ENCODE peak calls at places on chromosomes 16 and 17, in five cellular contexts. S is uterus, N is tibial nerve, Y is stomach, J is substantia nigra. B is an unnamed sample.

GRCh38 chr17:82716383-82717181 is at the start of gene FN3KRP:
- DNase-seq in S (peak; percentile 96), N (peak; percentile 90), Y (peak; percentile 97), J (peak; percentile 96), B (peak; percentile 92)

GRCh38 chr17:74525781-74526288 is 5.4 kb downstream of the CD300LB start:
- DNase-seq in S (no peak), N (no peak), Y (peak; percentile 15), J (no peak), B (peak; percentile 31)

GRCh38 chr16:68290455-68290854 is 20.3 kb downstream of the SLC7A6OS start:
- DNase-seq in S (no peak), N (no peak), Y (no peak), J (no peak), B (no peak)

GRCh38 chr16:14640538-14640937 is 7.8 kb downstream of the BFAR start:
- DNase-seq in S (no peak), N (no peak), Y (no peak), J (no peak), B (no peak)

GRCh38 chr17:6510321-6511023 is 45.9 kb downstream of the PITPNM3 start:
- DNase-seq in S (no peak), N (no peak), Y (no peak), J (no peak), B (peak; percentile 58)

GRCh38 chr17:75270218-75270965 is 639 bp downstream of the MIF4GD start:
- DNase-seq in S (peak; percentile 65), N (no peak), Y (peak; percentile 66), J (peak; percentile 38), B (peak; percentile 86)

GRCh38 chr17:64032081-64032480 is 11.6 kb upstream of the ICAM2 start:
- DNase-seq in S (no peak), N (no peak), Y (no peak), J (no peak), B (no peak)

GRCh38 chr16:57590654-57591085 is 37.8 kb upstream of the ADGRG1 start:
- DNase-seq in S (peak; percentile 38), N (no peak), Y (no peak), J (no peak), B (peak; percentile 44)

GRCh38 chr16:11094075-11094593 is 149.8 kb downstream of the CLEC16A start:
- DNase-seq in S (no peak), N (no peak), Y (no peak), J (no peak), B (no peak)

GRCh38 chr17:37543527-37544122 is 53.9 kb downstream of the DUSP14 start:
- DNase-seq in S (no peak), N (no peak), Y (no peak), J (no peak), B (no peak)

GRCh38 chr17:17666111-17666714 is 15.0 kb upstream of the RAI1 start:
- DNase-seq in S (no peak), N (no peak), Y (peak; percentile 28), J (no peak), B (no peak)

GRCh38 chr16:78925071-78925714 is 675.3 kb downstream of the MAF start:
- DNase-seq in S (no peak), N (no peak), Y (peak; percentile 51), J (no peak), B (peak; percentile 2)

GRCh38 chr17:10738516-10739258 is 8.9 kb upstream of the TMEM220 start:
- DNase-seq in S (peak; percentile 6), N (no peak), Y (peak; percentile 25), J (no peak), B (no peak)

GRCh38 chr17:83083368-83084201 is 4.2 kb downstream of the METRNL start:
- DNase-seq in S (peak; percentile 74), N (no peak), Y (no peak), J (no peak), B (peak; percentile 96)

GRCh38 chr16:2983706-2984136 is 3.5 kb upstream of the PKMYT1 start:
- DNase-seq in S (peak; percentile 63), N (peak; percentile 79), Y (peak; percentile 85), J (peak; percentile 51), B (peak; percentile 88)

GRCh38 chr17:57485916-57486315 is 229.6 kb downstream of the MSI2 start:
- DNase-seq in S (no peak), N (no peak), Y (no peak), J (no peak), B (no peak)

GRCh38 chr16:13992322-13992721 is 72.4 kb downstream of the ERCC4 start:
- DNase-seq in S (no peak), N (no peak), Y (no peak), J (no peak), B (no peak)

GRCh38 chr16:28264656-28265055 is 27.7 kb upstream of the SBK1 start:
- DNase-seq in S (no peak), N (no peak), Y (peak; percentile 52), J (no peak), B (no peak)

GRCh38 chr16:57266531-57267268 is 17.8 kb downstream of the PLLP start:
- DNase-seq in S (no peak), N (no peak), Y (peak; percentile 61), J (no peak), B (no peak)

GRCh38 chr17:77327181-77327565 is 186.4 kb downstream of the SEC14L1 start:
- DNase-seq in S (no peak), N (peak; percentile 12), Y (peak; percentile 17), J (no peak), B (no peak)

GRCh38 chr17:58630883-58631522 is 60.8 kb downstream of the TEX14 start:
- DNase-seq in S (peak; percentile 53), N (no peak), Y (peak; percentile 49), J (no peak), B (peak; percentile 71)

GRCh38 chr16:77738706-77739105 is 16.4 kb downstream of the NUDT7 start:
- DNase-seq in S (no peak), N (no peak), Y (no peak), J (no peak), B (no peak)

GRCh38 chr16:85231959-85232358 is 119.7 kb upstream of the CIBAR2 start:
- DNase-seq in S (peak; percentile 64), N (no peak), Y (no peak), J (no peak), B (peak; percentile 33)

GRCh38 chr16:85234310-85235235 is 122.3 kb upstream of the CIBAR2 start:
- DNase-seq in S (peak; percentile 79), N (peak; percentile 51), Y (peak; percentile 51), J (no peak), B (peak; percentile 85)

GRCh38 chr16:85229869-85230416 is 117.7 kb upstream of the CIBAR2 start:
- DNase-seq in S (no peak), N (no peak), Y (no peak), J (no peak), B (no peak)

GRCh38 chr16:85233520-85233919 is 121.2 kb upstream of the CIBAR2 start:
- DNase-seq in S (no peak), N (no peak), Y (no peak), J (no peak), B (no peak)

DNA sequence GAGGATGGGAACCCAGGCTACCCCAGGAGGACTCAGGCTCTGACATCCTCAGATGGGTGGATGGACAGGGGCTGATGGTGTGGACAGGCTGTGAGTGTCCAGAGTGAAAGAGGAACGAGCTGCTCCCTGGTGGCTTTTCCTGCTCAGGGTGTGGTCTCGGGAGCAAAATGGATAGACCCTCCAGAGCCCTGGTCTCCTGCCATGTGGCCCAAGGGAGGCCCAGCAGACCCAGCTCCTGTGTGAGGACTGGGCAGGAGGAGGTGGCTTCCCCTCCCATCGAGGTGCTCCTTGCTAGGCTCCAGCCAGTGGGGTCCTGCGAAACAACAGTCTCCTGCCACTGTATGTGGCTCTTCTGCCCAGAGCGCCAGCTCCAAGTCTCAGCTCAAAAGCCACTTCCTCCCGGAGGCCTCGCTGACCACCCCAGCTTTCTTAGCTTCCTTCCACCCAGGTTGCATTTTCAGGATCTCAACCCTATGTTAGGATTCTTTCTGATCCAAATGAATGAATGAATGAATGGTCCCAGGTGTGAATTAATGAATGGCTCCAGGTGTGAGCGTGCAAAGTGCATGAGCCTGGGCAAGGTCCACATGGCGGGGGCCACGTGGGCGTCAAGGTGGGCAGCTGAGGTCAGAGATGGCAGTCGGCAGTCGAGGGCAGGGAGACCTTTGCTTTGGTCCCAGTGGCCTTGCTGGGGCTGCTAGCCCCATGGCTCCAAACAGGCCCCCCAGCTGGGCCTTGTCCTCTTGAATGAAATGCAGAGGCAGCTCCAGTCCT is 120.3 kb upstream of the CIBAR2 start:
- DNase-seq in S (no peak), N (no peak), Y (no peak), J (no peak), B (no peak)
- H3K27ac ChIP-seq in S (peak overlapping the region; percentile 66), N (no peak overlapping the region), Y (peak overlapping the region; percentile 42), J (no peak overlapping the region), B (no peak overlapping the region)

DNA sequence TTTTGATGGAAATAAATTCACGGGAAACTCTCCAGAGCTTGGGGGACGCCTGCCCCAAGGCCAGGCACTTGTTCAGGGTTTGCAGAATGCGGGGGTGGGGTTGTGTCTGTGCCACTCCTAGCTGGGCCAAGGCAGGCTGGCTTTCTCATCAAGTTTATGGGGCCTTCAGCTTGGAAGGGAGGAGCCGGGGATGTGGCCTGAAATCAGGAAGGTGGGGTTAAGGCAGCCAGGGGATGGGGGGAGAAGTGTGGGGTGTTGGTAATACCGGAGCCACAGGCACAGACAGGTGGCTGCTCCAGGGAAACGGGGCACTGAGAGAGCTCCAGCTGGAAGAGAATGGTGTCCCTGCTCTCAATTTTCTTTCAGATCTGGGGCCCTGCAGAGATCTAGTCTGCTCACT is 1.8 kb upstream of the CHAD start:
- DNase-seq in S (no peak), N (no peak), Y (no peak), J (no peak), B (no peak)
- H3K27ac ChIP-seq in S (no peak overlapping the region), N (no peak overlapping the region), Y (no peak overlapping the region), J (no peak overlapping the region), B (no peak overlapping the region)

GRCh38 chr16:85448557-85449194 is 164.4 kb upstream of the GSE1 start:
- DNase-seq in S (peak; percentile 47), N (no peak), Y (peak; percentile 84), J (no peak), B (no peak)

GRCh38 chr16:85449885-85450245 is 163.3 kb upstream of the GSE1 start:
- DNase-seq in S (no peak), N (no peak), Y (no peak), J (no peak), B (no peak)

GRCh38 chr16:85447657-85448313 is 165.3 kb upstream of the GSE1 start:
- DNase-seq in S (no peak), N (no peak), Y (no peak), J (no peak), B (no peak)

GRCh38 chr16:85446846-85447656 is 166.1 kb upstream of the GSE1 start:
- DNase-seq in S (no peak), N (no peak), Y (peak; percentile 54), J (no peak), B (no peak)

GRCh38 chr16:85449195-85449884 is 163.8 kb upstream of the GSE1 start:
- DNase-seq in S (no peak), N (no peak), Y (peak; percentile 63), J (no peak), B (no peak)
- H3K27ac ChIP-seq in S (peak overlapping the region; percentile 36), N (no peak overlapping the region), Y (peak overlapping the region; percentile 82), J (no peak overlapping the region), B (no peak overlapping the region)

GRCh38 chr16:19861811-19862327 is 22.8 kb downstream of the GPRC5B start:
- DNase-seq in S (no peak), N (no peak), Y (no peak), J (peak; percentile 84), B (no peak)
- H3K27ac ChIP-seq in S (no peak overlapping the region), N (peak overlapping the region; percentile 65), Y (no peak overlapping the region), J (peak overlapping the region; percentile 97), B (no peak overlapping the region)

GRCh38 chr16:74749291-74750055 is 25.1 kb downstream of the FA2H start:
- DNase-seq in S (no peak), N (no peak), Y (no peak), J (no peak), B (no peak)
- H3K27ac ChIP-seq in S (no peak overlapping the region), N (peak overlapping the region; percentile 65), Y (peak overlapping the region; percentile 46), J (peak overlapping the region; percentile 97), B (no peak overlapping the region)

GRCh38 chr17:48612456-48612853 is 1.6 kb upstream of the HOXB7 start:
- DNase-seq in S (no peak), N (no peak), Y (no peak), J (no peak), B (no peak)
- H3K27ac ChIP-seq in S (no peak overlapping the region), N (no peak overlapping the region), Y (peak overlapping the region; percentile 88), J (no peak overlapping the region), B (no peak overlapping the region)

B was measured in SJSA1.